ENCODE peak calls at places on chromosomes 13 and 19, in eight cellular contexts. K, D, V, J, Y, P, G and A are unnamed samples.

GRCh38 chr13:28530729-28531194 is 35.8 kb upstream of the FLT1 start:
- DNase-seq in J (peak), V (no peak), D (no peak), K (no peak), G (no peak), Y (no peak), P (no peak), A (no peak)

GRCh38 chr13:50910483-50910805 is 853 bp downstream of the RNASEH2B start:
- DNase-seq in D (no peak), V (no peak), P (no peak), K (no peak), G (peak), J (no peak), Y (no peak), A (no peak)

GRCh38 chr13:98528663-98529064 is 48.2 kb downstream of the STK24 start:
- DNase-seq in P (no peak), K (no peak), G (peak), D (peak), V (no peak), Y (no peak), J (no peak), A (no peak)

GRCh38 chr13:70432276-70432805 is 324.1 kb upstream of the KLHL1 start:
- DNase-seq in G (no peak), P (no peak), Y (no peak), K (no peak), J (no peak), D (no peak), V (no peak), A (no peak)

GRCh38 chr13:77507931-77508776 is 27.4 kb upstream of the SCEL start:
- DNase-seq in Y (peak), P (no peak), D (no peak), K (peak), G (peak), J (peak), V (no peak), A (no peak)

GRCh38 chr13:33228645-33229445 is 56.7 kb downstream of the STARD13 start:
- DNase-seq in K (no peak), Y (peak), P (no peak), D (no peak), V (no peak), G (peak), J (peak), A (no peak)

GRCh38 chr13:110458594-110459365 is 102.7 kb downstream of the RAB20 start:
- DNase-seq in K (no peak), Y (no peak), D (peak), J (no peak), P (no peak), V (no peak), G (no peak), A (no peak)

GRCh38 chr13:43085545-43085944 is 62.2 kb downstream of the DNAJC15 start:
- DNase-seq in K (no peak), D (no peak), P (no peak), J (peak), Y (peak), V (no peak), G (peak), A (no peak)

GRCh38 chr19:9075064-9075964 is 11.5 kb upstream of the OR1M1 start:
- DNase-seq in D (peak), V (peak), J (peak), K (peak), G (peak), P (no peak), Y (peak), A (no peak)

GRCh38 chr13:96214804-96215445 is 125.0 kb downstream of the HS6ST3 start:
- DNase-seq in D (no peak), K (no peak), P (no peak), G (no peak), J (peak), V (no peak), Y (no peak), A (no peak)

GRCh38 chr19:16051254-16052025 is 24.9 kb upstream of the TPM4 start:
- DNase-seq in J (peak), D (no peak), K (no peak), P (no peak), Y (peak), V (no peak), G (no peak), A (no peak)

GRCh38 chr13:109479991-109480696 is 306.2 kb downstream of the IRS2 start:
- DNase-seq in D (no peak), K (no peak), Y (peak), P (no peak), V (peak), J (no peak), G (no peak), A (no peak)

GRCh38 chr19:15936173-15936572 is 1.8 kb upstream of the CYP4F11 start:
- DNase-seq in J (no peak), D (no peak), K (no peak), G (no peak), Y (no peak), P (no peak), V (no peak), A (no peak)

GRCh38 chr19:4744451-4745170 is 21.0 kb upstream of the DPP9 start:
- DNase-seq in J (peak), K (peak), D (no peak), G (peak), V (no peak), P (no peak), Y (peak), A (no peak)

GRCh38 chr13:100019780-100020356 is 38.3 kb downstream of the ZIC2 start:
- DNase-seq in G (no peak), P (no peak), Y (no peak), J (no peak), D (no peak), K (no peak), V (no peak), A (no peak)

GRCh38 chr19:33241530-33242101 is 16.0 kb upstream of the SLC7A10 start:
- DNase-seq in D (peak), Y (peak), P (no peak), V (no peak), K (no peak), G (peak), J (no peak), A (no peak)

GRCh38 chr19:33879818-33880575 is 83.3 kb downstream of the KCTD15 start:
- DNase-seq in P (no peak), D (no peak), J (no peak), V (no peak), K (no peak), Y (no peak), G (no peak), A (no peak)

GRCh38 chr19:35592226-35592625 is 6.3 kb downstream of the PMIS2 start:
- DNase-seq in V (no peak), K (no peak), G (no peak), D (no peak), Y (peak), J (no peak), P (no peak), A (no peak)

GRCh38 chr19:4534836-4535658 is at the start of gene PLIN5:
- DNase-seq in K (no peak), D (peak), V (no peak), J (peak), P (no peak), Y (no peak), G (peak), A (peak)

GRCh38 chr13:50780201-50781015 is 63.1 kb downstream of the DLEU7 start:
- DNase-seq in Y (no peak), V (no peak), G (no peak), K (no peak), P (no peak), J (no peak), D (no peak), A (no peak)

GRCh38 chr13:110337287-110337686 is 30.2 kb downstream of the COL4A2 start:
- DNase-seq in G (no peak), V (no peak), D (peak), Y (no peak), K (no peak), J (no peak), P (no peak), A (no peak)